ENCODE peak calls at places on chromosomes 11 and 22, in four cellular contexts. N is astrocyte of the spinal cord, I is coronary artery, L is Panc1. Y is an unnamed sample.

GRCh38 chr11:66966351-66966750 is 8.2 kb upstream of the PC start:
- DNase-seq in I (no peak), L (no peak), N (no peak), Y (no peak)

GRCh38 chr11:75566763-75567279 is 4.8 kb downstream of the SERPINH1 start:
- DNase-seq in I (no peak), L (no peak), N (no peak), Y (no peak)

GRCh38 chr11:6738590-6738989 is 33.2 kb downstream of the OR2AG2 start:
- DNase-seq in I (no peak), N (no peak), L (no peak), Y (no peak)

GRCh38 chr11:74778581-74778980 is 29.9 kb downstream of the RNF169 start:
- DNase-seq in L (no peak), I (no peak), N (no peak), Y (no peak)

GRCh38 chr22:20571531-20572007 is 64.2 kb downstream of the MED15 start:
- DNase-seq in L (peak; percentile 13), N (no peak), I (no peak), Y (peak; percentile 71)

GRCh38 chr11:68260484-68260883 is 11.3 kb downstream of the C11orf24 start:
- DNase-seq in N (no peak), I (no peak), L (no peak), Y (no peak)

GRCh38 chr11:60428517-60428916 is 855 bp upstream of the MS4A5 start:
- DNase-seq in I (no peak), N (no peak), L (no peak), Y (no peak)

GRCh38 chr22:40187389-40187788 is 9.7 kb downstream of the TNRC6B start:
- DNase-seq in I (no peak), L (no peak), N (no peak), Y (no peak)

GRCh38 chr22:38345782-38346181 is 28.5 kb upstream of the CSNK1E start:
- DNase-seq in N (no peak), L (no peak), I (peak; percentile 46), Y (no peak)

GRCh38 chr11:11265994-11266606 is 87.0 kb downstream of the CSNK2A3 start:
- DNase-seq in I (no peak), L (peak; percentile 28), N (peak; percentile 7), Y (peak; percentile 83)

GRCh38 chr11:95520361-95520760 is 269.2 kb downstream of the FAM76B start:
- DNase-seq in L (no peak), N (no peak), I (no peak), Y (no peak)

GRCh38 chr11:65316979-65317786 is 2.5 kb downstream of the CDC42EP2 start:
- DNase-seq in I (no peak), N (peak; percentile 72), L (no peak), Y (no peak)

GRCh38 chr11:73376803-73377629 is 817 bp downstream of the RELT start:
- DNase-seq in I (peak; percentile 85), L (no peak), N (peak; percentile 54), Y (peak; percentile 82)

GRCh38 chr11:64916040-64916847 is 765 bp downstream of the ATG2A start:
- DNase-seq in I (no peak), N (no peak), L (peak; percentile 51), Y (peak; percentile 59)

GRCh38 chr11:86931965-86932332 is 23.2 kb downstream of the FZD4 start:
- DNase-seq in N (no peak), L (no peak), I (no peak), Y (no peak)

GRCh38 chr22:28027453-28028448 is 108.7 kb upstream of the PITPNB start:
- DNase-seq in L (no peak), N (peak; percentile 40), I (no peak), Y (no peak)

GRCh38 chr11:46361283-46362145 is 14.3 kb downstream of the DGKZ start:
- DNase-seq in L (no peak), I (no peak), N (peak; percentile 50), Y (peak; percentile 94)

GRCh38 chr11:16239130-16240105 is 116.9 kb downstream of the SOX6 start:
- DNase-seq in L (no peak), I (no peak), N (no peak), Y (no peak)

GRCh38 chr22:36027960-36028645 is 521 bp downstream of the RBFOX2 start:
- DNase-seq in N (peak; percentile 15), I (peak; percentile 76), L (no peak), Y (peak; percentile 29)

GRCh38 chr11:104534268-104534667 is 364.0 kb downstream of the CASP12 start:
- DNase-seq in N (peak; percentile 68), I (no peak), L (no peak), Y (no peak)

GRCh38 chr11:29751618-29752017 is 265.2 kb downstream of the KCNA4 start:
- DNase-seq in N (no peak), L (no peak), I (no peak), Y (no peak)

GRCh38 chr11:109750964-109751363 is 329.0 kb downstream of the C11orf87 start:
- DNase-seq in L (no peak), I (no peak), N (no peak), Y (no peak)

GRCh38 chr11:119850822-119851409 is 121.9 kb upstream of the NECTIN1 start:
- DNase-seq in L (no peak), I (no peak), N (no peak), Y (no peak)

GRCh38 chr11:34104680-34105078 is 750 bp upstream of the NAT10 start:
- DNase-seq in L (peak; percentile 0), I (no peak), N (no peak), Y (no peak)

GRCh38 chr11:345179-345578 is 24.1 kb upstream of the B4GALNT4 start:
- DNase-seq in N (no peak), L (no peak), I (no peak), Y (no peak)

GRCh38 chr11:33742249-33742851 is 6.1 kb upstream of the CD59 start:
- DNase-seq in N (peak; percentile 53), L (no peak), I (no peak), Y (no peak)

GRCh38 chr11:119531091-119531490 is 108.1 kb upstream of the THY1 start:
- DNase-seq in N (no peak), L (no peak), I (no peak), Y (no peak)

GRCh38 chr11:75826463-75827220 is 11.6 kb downstream of the UVRAG start:
- DNase-seq in I (no peak), N (no peak), L (no peak), Y (no peak)

GRCh38 chr11:2213384-2213842 is 41.8 kb upstream of the TH start:
- DNase-seq in N (no peak), I (peak; percentile 62), L (no peak), Y (no peak)

GRCh38 chr11:124643042-124643604 is 20.5 kb downstream of the TBRG1 start:
- DNase-seq in N (no peak), L (no peak), I (no peak), Y (no peak)

DNA sequence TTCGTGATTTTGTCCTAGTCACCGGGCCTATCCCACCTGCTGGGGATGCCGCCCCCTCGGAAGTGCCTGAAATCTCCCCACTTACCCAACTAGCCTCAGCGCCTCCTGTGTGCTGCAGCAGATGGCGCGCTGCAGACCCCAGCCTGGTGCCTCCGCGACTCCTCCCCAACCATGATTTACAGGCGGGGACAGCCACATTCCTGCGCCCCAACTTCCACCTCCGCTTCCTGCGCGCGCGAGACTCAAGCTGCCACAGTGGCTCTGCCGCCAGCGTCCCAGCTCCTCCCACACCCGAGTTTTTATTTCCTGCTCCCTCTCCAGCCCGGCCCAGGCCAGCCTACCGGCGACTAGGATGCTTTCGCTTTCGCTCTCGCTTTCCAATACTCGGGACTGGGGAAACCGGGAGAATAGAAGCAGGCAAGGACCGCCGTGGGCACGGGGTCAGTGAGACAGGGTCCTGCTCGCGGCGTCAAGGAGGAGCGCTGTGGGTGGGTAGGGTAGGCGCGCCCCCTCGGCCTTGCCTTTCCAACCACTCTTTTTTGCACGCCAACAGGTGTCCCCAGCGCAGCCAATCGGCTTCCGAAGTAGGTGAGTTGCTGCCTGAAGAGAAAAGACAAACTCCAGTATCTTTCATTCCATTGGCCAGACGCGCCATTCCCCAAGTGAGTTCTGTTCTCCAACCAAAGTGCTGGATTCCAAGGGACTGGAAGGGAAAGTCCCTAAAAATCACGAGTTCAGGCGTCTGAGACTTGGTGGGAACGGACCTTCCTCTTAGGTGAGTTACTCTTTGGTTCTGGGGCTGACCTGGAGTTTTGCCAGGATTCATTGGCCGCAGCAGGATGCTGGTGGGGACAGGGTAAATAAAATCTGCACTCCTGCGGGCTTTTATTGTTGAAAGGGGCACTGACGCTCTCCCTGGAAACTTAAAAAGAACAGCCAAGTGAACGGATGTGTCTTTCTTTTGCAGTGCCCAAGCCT is at the start of gene FAM111A:
- DNase-seq in L (no peak), I (peak; percentile 90), N (peak; percentile 88), Y (peak; percentile 82)
- TF ChIP-seq CTCF in L (peak; percentile 61), I (no peak), N (peak; percentile 48), Y (peak; percentile 70)

DNA sequence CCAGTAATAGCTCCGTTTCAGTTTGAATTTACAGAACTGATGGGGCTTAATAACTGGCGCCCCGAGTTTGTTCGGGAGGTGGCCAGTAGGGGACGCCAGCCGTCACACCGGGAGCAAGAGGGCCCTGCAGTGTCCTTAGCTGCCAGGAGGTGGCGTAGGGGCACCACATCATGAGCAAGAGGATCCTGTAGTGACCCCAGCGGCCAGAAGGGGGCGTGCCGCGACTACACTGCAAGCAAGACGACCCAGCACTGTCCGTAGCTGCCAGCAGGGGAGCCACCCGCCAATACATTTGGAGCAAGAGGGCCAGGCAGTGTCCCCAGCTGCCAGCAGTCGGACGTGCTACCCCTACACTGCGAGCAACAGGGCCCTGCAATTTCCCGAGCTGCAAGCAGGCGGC is 663.7 kb upstream of the B3GAT1 start:
- DNase-seq in L (no peak), N (peak; percentile 35), I (peak; percentile 81), Y (no peak)
- TF ChIP-seq CTCF in L (peak; percentile 68), N (peak; percentile 52), I (peak; percentile 34), Y (peak; percentile 37)

GRCh38 chr11:133927690-133928627 is 28.8 kb downstream of the IGSF9B start:
- DNase-seq in N (peak; percentile 35), I (no peak), L (peak; percentile 53), Y (peak; percentile 82)
- TF ChIP-seq CTCF in N (peak; percentile 90), I (peak; percentile 62), L (peak; percentile 98), Y (peak; percentile 90)

GRCh38 chr11:44096360-44097188 is 1.1 kb downstream of the EXT2 start:
- DNase-seq in I (no peak), N (peak; percentile 9), L (no peak), Y (peak; percentile 24)
- TF ChIP-seq CTCF in I (no peak), N (no peak), L (no peak), Y (no peak)